ENCODE peak calls at places on chromosomes 13 and 19, in nine cellular contexts. H is PC-9, Z is colonic mucosa, M is BJ, I is tibial artery, W is tibial nerve, O is H7, C is cardiac fibroblast, X is cardiac muscle cell. D is an unnamed sample.

GRCh38 chr13:95530178-95530577 is 22.3 kb upstream of the CLDN10 start:
- DNase-seq in H (peak), Z (no peak), M (no peak), I (no peak), W (no peak), O (no peak), C (peak), X (no peak), D (no peak)

GRCh38 chr19:29805026-29805925 is 6.5 kb upstream of the CCNE1 start:
- DNase-seq in H (no peak), Z (no peak), M (no peak), I (no peak), W (no peak), O (no peak), C (peak), X (no peak), D (no peak)

GRCh38 chr19:38556521-38557174 is 61.1 kb downstream of the MAP4K1 start:
- DNase-seq in H (no peak), Z (no peak), M (no peak), I (no peak), W (no peak), O (no peak), C (no peak), X (no peak), D (no peak)

GRCh38 chr13:61414686-61415664 is 674 bp downstream of the PCDH20 start:
- DNase-seq in H (peak), Z (peak), M (no peak), I (peak), W (no peak), O (peak), C (peak), X (peak), D (no peak)

GRCh38 chr13:44715287-44716224 is 139.4 kb upstream of the TSC22D1 start:
- DNase-seq in H (no peak), Z (no peak), M (no peak), I (no peak), W (peak), O (no peak), C (no peak), X (no peak), D (no peak)

GRCh38 chr13:75803175-75803611 is 167.1 kb downstream of the LMO7 start:
- DNase-seq in H (no peak), Z (peak), M (no peak), I (no peak), W (no peak), O (peak), C (no peak), X (peak), D (no peak)

GRCh38 chr13:110801044-110801443 is 87.5 kb downstream of the ING1 start:
- DNase-seq in H (no peak), Z (no peak), M (no peak), I (peak), W (no peak), O (peak), C (no peak), X (no peak), D (no peak)

GRCh38 chr19:35119091-35119490 is 3.5 kb downstream of the FXYD3 start:
- DNase-seq in H (no peak), Z (no peak), M (no peak), I (no peak), W (no peak), O (peak), C (no peak), X (no peak), D (no peak)

GRCh38 chr13:86813198-86813597 is 858.0 kb upstream of the SLITRK5 start:
- DNase-seq in H (no peak), Z (no peak), M (no peak), I (no peak), W (no peak), O (no peak), C (no peak), X (no peak), D (no peak)

GRCh38 chr13:34070006-34070405 is 252.1 kb downstream of the RFC3 start:
- DNase-seq in H (no peak), Z (no peak), M (no peak), I (no peak), W (no peak), O (no peak), C (peak), X (no peak), D (no peak)

GRCh38 chr19:10292789-10293636 is 3.3 kb downstream of the ICAM5 start:
- DNase-seq in H (no peak), Z (no peak), M (no peak), I (no peak), W (no peak), O (peak), C (no peak), X (no peak), D (no peak)

GRCh38 chr13:98220188-98220765 is 43.2 kb upstream of the RNF113B start:
- DNase-seq in H (no peak), Z (no peak), M (no peak), I (no peak), W (no peak), O (no peak), C (no peak), X (no peak), D (no peak)

GRCh38 chr13:41299316-41300094 is 11.6 kb upstream of the NAA16 start:
- DNase-seq in H (no peak), Z (no peak), M (no peak), I (no peak), W (no peak), O (no peak), C (no peak), X (no peak), D (no peak)

GRCh38 chr19:1654178-1654792 is 1.9 kb upstream of the TCF3 start:
- DNase-seq in H (no peak), Z (no peak), M (no peak), I (no peak), W (no peak), O (peak), C (no peak), X (no peak), D (no peak)

GRCh38 chr19:1062387-1063029 is 4.5 kb upstream of the ARHGAP45 start:
- DNase-seq in H (no peak), Z (peak), M (no peak), I (no peak), W (no peak), O (peak), C (no peak), X (no peak), D (no peak)

GRCh38 chr13:93243375-93244063 is 16.9 kb downstream of the GPC6 start:
- DNase-seq in H (no peak), Z (no peak), M (no peak), I (no peak), W (no peak), O (no peak), C (no peak), X (no peak), D (no peak)

GRCh38 chr13:107422421-107422820 is 792.9 kb downstream of the LIG4 start:
- DNase-seq in H (no peak), Z (no peak), M (no peak), I (no peak), W (no peak), O (no peak), C (no peak), X (no peak), D (no peak)

DNA sequence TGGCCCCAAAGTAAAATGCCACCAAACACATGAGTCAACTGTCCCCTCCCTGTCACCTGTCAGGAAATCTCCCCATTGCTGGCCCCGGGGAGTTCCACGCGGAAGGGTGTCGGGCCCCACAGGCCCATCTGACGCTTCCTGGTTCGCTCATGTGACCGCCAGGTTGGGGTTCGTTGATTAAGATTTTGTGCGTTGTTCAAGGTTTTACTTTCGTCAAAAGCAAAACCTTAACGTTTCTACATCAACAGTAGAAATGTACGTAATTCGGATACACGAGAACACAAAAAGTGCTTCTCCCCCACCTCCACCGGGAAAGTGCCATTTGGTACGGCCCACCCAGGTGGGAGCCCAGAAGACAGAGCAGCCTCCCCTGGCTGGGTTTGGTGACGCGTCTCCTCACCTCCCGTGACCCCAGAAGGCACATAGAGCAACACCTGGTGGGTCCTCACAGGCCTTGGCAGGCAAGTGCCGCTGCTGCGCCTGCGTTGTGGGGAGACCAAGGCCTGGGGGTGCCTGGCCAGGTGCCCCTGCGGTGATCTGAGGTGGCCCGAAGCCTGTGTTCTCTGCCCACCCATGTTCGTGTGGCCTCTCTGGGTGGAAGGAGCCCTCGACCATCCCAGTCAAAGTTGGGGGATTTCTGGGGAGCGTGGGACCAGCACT is 161.6 kb downstream of the KDM4B start:
- DNase-seq in H (no peak), Z (no peak), M (no peak), I (no peak), W (no peak), O (no peak), C (no peak), X (no peak), D (no peak)
- H3K4me3 ChIP-seq in H (no peak), Z (no peak), M (no peak), I (no peak), W (no peak), O (no peak), C (no peak), X (no peak), D (no peak)

GRCh38 chr19:19635313-19635702 is 7.3 kb upstream of the LPAR2 start:
- DNase-seq in H (no peak), Z (no peak), M (no peak), I (no peak), W (no peak), O (no peak), C (no peak), X (no peak), D (no peak)

GRCh38 chr19:19633711-19634515 is 5.9 kb upstream of the LPAR2 start:
- DNase-seq in H (no peak), Z (no peak), M (no peak), I (no peak), W (no peak), O (no peak), C (no peak), X (no peak), D (no peak)

GRCh38 chr19:19632661-19633060 is 4.6 kb upstream of the LPAR2 start:
- DNase-seq in H (no peak), Z (no peak), M (no peak), I (no peak), W (no peak), O (no peak), C (no peak), X (no peak), D (no peak)

GRCh38 chr19:19636573-19636972 is 6.9 kb downstream of the GMIP start:
- DNase-seq in H (no peak), Z (no peak), M (no peak), I (no peak), W (no peak), O (no peak), C (no peak), X (no peak), D (no peak)

DNA sequence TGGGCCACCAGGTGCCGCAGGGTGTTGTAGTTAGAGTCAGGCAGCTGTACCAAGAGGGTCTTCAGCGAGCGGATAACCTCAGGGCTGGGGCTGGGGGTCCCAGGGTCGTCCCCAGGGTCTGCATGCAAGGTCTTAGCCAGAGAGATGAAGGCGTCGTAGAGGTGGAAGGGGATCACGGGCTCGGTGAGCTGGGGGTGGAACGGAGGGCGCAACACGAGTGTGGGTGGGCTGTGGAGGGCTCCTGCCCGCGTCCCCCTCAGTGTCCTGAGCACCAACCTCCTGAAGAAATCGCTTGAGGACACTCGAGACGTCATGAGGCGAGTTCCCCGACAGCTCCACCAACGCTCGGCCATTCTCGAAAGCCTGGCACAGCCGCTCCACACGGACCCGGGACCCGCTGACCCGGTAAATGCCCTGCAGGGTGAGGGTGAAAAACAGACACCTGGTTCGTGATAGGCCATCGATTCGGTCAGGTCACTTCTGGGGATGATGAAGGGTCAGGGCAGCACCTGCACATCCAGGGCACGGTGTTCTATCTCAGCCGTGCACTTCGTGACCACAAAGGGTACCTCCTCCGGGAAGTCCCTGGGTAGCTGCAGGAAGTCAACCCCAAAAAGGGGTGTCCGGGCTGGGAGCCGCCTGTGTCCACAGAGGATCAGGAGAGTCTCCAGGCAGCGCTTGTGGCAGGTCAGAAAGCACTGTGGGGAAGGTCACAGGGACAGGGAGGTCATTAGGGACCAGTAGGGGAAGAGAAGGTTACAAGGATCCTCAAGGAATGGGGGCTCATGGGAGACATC is 6.7 kb upstream of the LPAR2 start:
- DNase-seq in H (no peak), Z (no peak), M (no peak), I (no peak), W (no peak), O (no peak), C (no peak), X (no peak), D (no peak)
- H3K4me3 ChIP-seq in H (no peak), Z (no peak), M (no peak), I (no peak), W (no peak), O (no peak), C (no peak), X (no peak), D (no peak)

DNA sequence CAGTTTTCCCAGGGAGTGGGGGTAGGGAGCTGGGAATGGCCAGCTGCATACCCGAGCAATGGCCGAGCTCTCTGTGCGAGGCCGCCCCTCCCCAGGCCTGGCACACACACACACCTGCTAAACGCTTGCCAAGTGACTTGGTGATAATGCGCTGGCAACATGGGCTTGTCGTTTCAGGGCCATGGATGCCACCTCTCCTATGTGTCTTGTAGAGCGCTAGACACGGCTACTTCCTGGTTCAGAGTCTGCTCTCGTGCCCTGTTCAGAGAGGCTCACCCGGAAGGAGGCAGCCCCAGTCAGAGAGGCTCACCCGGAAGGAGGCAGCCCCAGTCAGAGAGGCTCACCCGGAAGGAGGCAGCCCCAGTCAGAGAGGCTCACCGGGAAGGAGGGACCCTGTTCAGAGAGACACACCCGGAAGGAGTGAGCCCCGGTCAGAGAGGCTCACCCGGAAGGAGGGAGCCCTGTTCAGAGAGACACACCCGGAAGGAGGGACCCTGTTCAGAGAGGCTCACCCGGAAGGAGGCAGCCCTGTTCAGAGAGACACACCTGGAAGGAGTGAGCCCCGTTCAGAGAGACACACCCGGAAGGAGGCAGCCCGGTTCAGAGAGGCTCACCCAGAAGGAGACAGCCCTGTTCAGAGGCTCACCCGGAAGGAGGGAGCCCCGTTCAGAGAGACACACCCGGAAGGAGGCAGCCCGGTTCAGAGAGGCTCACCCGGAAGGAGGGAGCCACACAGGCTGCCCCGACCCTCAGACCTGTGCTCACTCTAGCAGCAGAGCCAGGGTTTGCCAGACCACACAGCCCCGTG is 4.2 kb downstream of the ADPRHL1 start:
- DNase-seq in H (peak), Z (peak), M (no peak), I (peak), W (peak), O (no peak), C (peak), X (no peak), D (no peak)
- H3K4me3 ChIP-seq in H (peak), Z (peak), M (no peak), I (no peak), W (peak), O (no peak), C (peak), X (no peak), D (no peak)

DNA sequence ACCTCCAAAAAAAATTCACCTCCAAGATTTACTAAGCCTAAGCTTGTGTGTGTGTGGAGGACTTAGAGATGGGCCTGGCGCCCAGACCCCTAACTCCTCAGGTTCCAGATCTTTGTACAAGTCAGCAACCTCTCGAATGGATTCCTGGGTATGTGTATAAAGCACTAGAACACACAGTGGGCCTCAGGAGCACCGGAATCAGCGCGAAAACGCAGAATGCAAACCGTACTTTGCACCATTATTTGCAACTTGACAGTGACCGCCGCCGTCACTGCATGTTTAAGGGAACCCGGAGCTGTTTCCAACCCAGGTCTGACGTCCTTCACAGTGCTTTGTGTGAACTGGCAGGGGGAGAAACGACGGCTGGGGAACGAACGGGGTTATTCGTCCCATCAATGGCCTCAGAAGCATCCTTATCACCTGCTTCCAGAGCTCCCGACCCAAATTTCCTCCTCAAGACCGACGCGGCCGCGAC is 688 bp downstream of the ZNF606 start:
- DNase-seq in H (no peak), Z (peak), M (no peak), I (no peak), W (no peak), O (no peak), C (peak), X (peak), D (no peak)
- H3K4me3 ChIP-seq in H (peak), Z (peak), M (peak), I (peak), W (peak), O (peak), C (peak), X (peak), D (peak)

D was measured in AG04450.